ENCODE peak calls at places on chromosomes 11 and 22, in ten cellular contexts. L, R, J, D, O, Y, M, E, P and V are unnamed samples.

GRCh38 chr22:25746012-25746373 is 4.0 kb downstream of the MYO18B start:
- DNase-seq in O (no peak), J (no peak), M (peak; percentile 42), E (no peak), D (no peak), R (peak; percentile 36), L (no peak), Y (no peak), P (no peak), V (no peak)

GRCh38 chr22:39900306-39901227 is at the start of gene GRAP2:
- DNase-seq in O (no peak), J (no peak), R (no peak), E (no peak), D (peak; percentile 72), L (peak; percentile 26), M (no peak), P (no peak), Y (no peak), V (no peak)

GRCh38 chr11:7983832-7984590 is 3.1 kb upstream of the EIF3F start:
- DNase-seq in E (no peak), O (no peak), P (no peak), Y (no peak), J (no peak), R (no peak), D (no peak), M (no peak), L (no peak), V (no peak)

GRCh38 chr22:40728731-40729189 is 49.5 kb downstream of the MCHR1 start:
- DNase-seq in O (no peak), J (no peak), M (peak; percentile 64), D (peak; percentile 50), R (peak; percentile 27), Y (no peak), L (peak; percentile 25), E (no peak), P (no peak), V (no peak)

GRCh38 chr11:76652989-76653673 is 17.4 kb downstream of the LRRC32 start:
- DNase-seq in E (no peak), L (no peak), M (no peak), P (no peak), D (no peak), O (no peak), R (no peak), Y (no peak), J (no peak), V (no peak)

GRCh38 chr22:21873619-21874018 is 6.2 kb upstream of the MAPK1 start:
- DNase-seq in Y (no peak), R (no peak), E (no peak), P (no peak), M (no peak), O (no peak), J (no peak), L (no peak), D (no peak), V (no peak)

GRCh38 chr22:24433868-24434471 is 6.6 kb downstream of the ADORA2A start:
- DNase-seq in O (no peak), D (peak; percentile 70), E (no peak), R (no peak), P (no peak), Y (no peak), J (peak; percentile 24), L (no peak), M (no peak), V (peak; percentile 38)

GRCh38 chr22:49377306-49377705 is 450.4 kb downstream of the BRD1 start:
- DNase-seq in D (no peak), J (no peak), P (no peak), M (no peak), L (no peak), O (no peak), E (no peak), Y (no peak), R (no peak), V (no peak)

GRCh38 chr11:119147604-119148333 is 1.1 kb upstream of the ABCG4 start:
- DNase-seq in R (no peak), E (no peak), D (no peak), L (no peak), P (no peak), J (no peak), M (no peak), Y (no peak), O (no peak), V (no peak)

GRCh38 chr11:71934213-71934612 is 5.4 kb downstream of the RNF121 start:
- DNase-seq in E (no peak), Y (no peak), R (no peak), L (no peak), D (no peak), J (no peak), M (no peak), O (no peak), P (no peak), V (no peak)

GRCh38 chr11:62801071-62801470 is 4.2 kb downstream of the NXF1 start:
- DNase-seq in M (no peak), Y (no peak), E (no peak), O (no peak), D (no peak), J (no peak), P (no peak), R (no peak), L (no peak), V (no peak)

GRCh38 chr11:77179681-77180080 is 51.6 kb downstream of the MYO7A start:
- DNase-seq in E (no peak), Y (no peak), L (no peak), D (no peak), P (no peak), O (no peak), M (no peak), J (no peak), R (no peak), V (no peak)

GRCh38 chr11:36391062-36391461 is 95.0 kb downstream of the PRR5L start:
- DNase-seq in O (no peak), J (no peak), E (no peak), R (no peak), P (no peak), Y (no peak), M (no peak), D (peak; percentile 26), L (no peak), V (no peak)